ENCODE peak calls at places on chromosomes 2 and 18, in eight cellular contexts. One of them, this sample, is unnamed.

GRCh38 chr2:168767258-168767657 is 35.2 kb upstream of the NOSTRIN start:
- DNase-seq in RWPE1: peak; percentile 9
- DNase-seq in progenitor cell of endocrine pancreas: no peak
- DNase-seq in ovary: no peak
- DNase-seq in IMR-90: peak; percentile 26
- DNase-seq in fibroblast of lung: no peak
- DNase-seq in colonic mucosa: no peak
- DNase-seq in vagina: no peak
- DNase-seq in this sample: no peak

GRCh38 chr18:73235491-73235890 is 367.7 kb upstream of the NETO1 start:
- DNase-seq in RWPE1: peak; percentile 76
- DNase-seq in progenitor cell of endocrine pancreas: no peak
- DNase-seq in ovary: no peak
- DNase-seq in IMR-90: peak; percentile 97
- DNase-seq in fibroblast of lung: peak; percentile 40
- DNase-seq in colonic mucosa: no peak
- DNase-seq in vagina: no peak
- DNase-seq in this sample: no peak

GRCh38 chr2:239911630-239912071 is 113.5 kb downstream of the NDUFA10 start:
- DNase-seq in RWPE1: no peak
- DNase-seq in progenitor cell of endocrine pancreas: no peak
- DNase-seq in ovary: no peak
- DNase-seq in IMR-90: no peak
- DNase-seq in fibroblast of lung: no peak
- DNase-seq in colonic mucosa: no peak
- DNase-seq in vagina: peak; percentile 70
- DNase-seq in this sample: no peak

GRCh38 chr2:225889452-225889851 is 489.9 kb downstream of the NYAP2 start:
- DNase-seq in RWPE1: peak; percentile 68
- DNase-seq in progenitor cell of endocrine pancreas: no peak
- DNase-seq in ovary: no peak
- DNase-seq in IMR-90: peak; percentile 94
- DNase-seq in fibroblast of lung: peak; percentile 92
- DNase-seq in colonic mucosa: peak; percentile 30
- DNase-seq in vagina: no peak
- DNase-seq in this sample: no peak

GRCh38 chr18:78595453-78595852 is 384.2 kb upstream of the SALL3 start:
- DNase-seq in RWPE1: peak; percentile 22
- DNase-seq in progenitor cell of endocrine pancreas: peak; percentile 3
- DNase-seq in ovary: no peak
- DNase-seq in IMR-90: no peak
- DNase-seq in fibroblast of lung: no peak
- DNase-seq in colonic mucosa: no peak
- DNase-seq in vagina: peak; percentile 90
- DNase-seq in this sample: no peak

GRCh38 chr2:239716536-239717318 is 308.4 kb downstream of the NDUFA10 start:
- DNase-seq in RWPE1: no peak
- DNase-seq in progenitor cell of endocrine pancreas: no peak
- DNase-seq in ovary: no peak
- DNase-seq in IMR-90: no peak
- DNase-seq in fibroblast of lung: peak; percentile 53
- DNase-seq in colonic mucosa: no peak
- DNase-seq in vagina: no peak
- DNase-seq in this sample: peak; percentile 62

GRCh38 chr2:215921884-215922283 is 91.5 kb downstream of the MREG start:
- DNase-seq in RWPE1: no peak
- DNase-seq in progenitor cell of endocrine pancreas: no peak
- DNase-seq in ovary: no peak
- DNase-seq in IMR-90: peak; percentile 96
- DNase-seq in fibroblast of lung: peak; percentile 99
- DNase-seq in colonic mucosa: no peak
- DNase-seq in vagina: no peak
- DNase-seq in this sample: no peak

GRCh38 chr18:40926679-40927078 is 1028.4 kb upstream of the PIK3C3 start:
- DNase-seq in RWPE1: no peak
- DNase-seq in progenitor cell of endocrine pancreas: no peak
- DNase-seq in ovary: no peak
- DNase-seq in IMR-90: no peak
- DNase-seq in fibroblast of lung: no peak
- DNase-seq in colonic mucosa: no peak
- DNase-seq in vagina: no peak
- DNase-seq in this sample: no peak

GRCh38 chr2:213147550-213147949 is 3.9 kb downstream of the IKZF2 start:
- DNase-seq in RWPE1: no peak
- DNase-seq in progenitor cell of endocrine pancreas: no peak
- DNase-seq in ovary: no peak
- DNase-seq in IMR-90: no peak
- DNase-seq in fibroblast of lung: no peak
- DNase-seq in colonic mucosa: no peak
- DNase-seq in vagina: no peak
- DNase-seq in this sample: no peak

GRCh38 chr2:96205238-96205637 is 3.4 kb downstream of the STARD7 start:
- DNase-seq in RWPE1: no peak
- DNase-seq in progenitor cell of endocrine pancreas: no peak
- DNase-seq in ovary: no peak
- DNase-seq in IMR-90: no peak
- DNase-seq in fibroblast of lung: peak; percentile 23
- DNase-seq in colonic mucosa: no peak
- DNase-seq in vagina: no peak
- DNase-seq in this sample: no peak

GRCh38 chr18:23721711-23722479 is 32.6 kb downstream of the LAMA3 start:
- DNase-seq in RWPE1: no peak
- DNase-seq in progenitor cell of endocrine pancreas: no peak
- DNase-seq in ovary: no peak
- DNase-seq in IMR-90: peak; percentile 54
- DNase-seq in fibroblast of lung: no peak
- DNase-seq in colonic mucosa: no peak
- DNase-seq in vagina: no peak
- DNase-seq in this sample: no peak

GRCh38 chr18:58020567-58021107 is 23.4 kb upstream of the NEDD4L start:
- DNase-seq in RWPE1: no peak
- DNase-seq in progenitor cell of endocrine pancreas: no peak
- DNase-seq in ovary: no peak
- DNase-seq in IMR-90: no peak
- DNase-seq in fibroblast of lung: no peak
- DNase-seq in colonic mucosa: no peak
- DNase-seq in vagina: no peak
- DNase-seq in this sample: no peak

GRCh38 chr2:186195726-186196125 is 290.3 kb upstream of the ZC3H15 start:
- DNase-seq in RWPE1: no peak
- DNase-seq in progenitor cell of endocrine pancreas: no peak
- DNase-seq in ovary: no peak
- DNase-seq in IMR-90: no peak
- DNase-seq in fibroblast of lung: no peak
- DNase-seq in colonic mucosa: no peak
- DNase-seq in vagina: no peak
- DNase-seq in this sample: no peak

GRCh38 chr18:79371536-79372210 is 24.1 kb upstream of the NFATC1 start:
- DNase-seq in RWPE1: no peak
- DNase-seq in progenitor cell of endocrine pancreas: no peak
- DNase-seq in ovary: no peak
- DNase-seq in IMR-90: no peak
- DNase-seq in fibroblast of lung: no peak
- DNase-seq in colonic mucosa: no peak
- DNase-seq in vagina: no peak
- DNase-seq in this sample: no peak

GRCh38 chr2:115118306-115118705 is 675.9 kb downstream of the DPP10 start:
- DNase-seq in RWPE1: no peak
- DNase-seq in progenitor cell of endocrine pancreas: no peak
- DNase-seq in ovary: no peak
- DNase-seq in IMR-90: no peak
- DNase-seq in fibroblast of lung: no peak
- DNase-seq in colonic mucosa: no peak
- DNase-seq in vagina: no peak
- DNase-seq in this sample: no peak

GRCh38 chr2:112160591-112161250 is 22.5 kb downstream of the FBLN7 start:
- DNase-seq in RWPE1: no peak
- DNase-seq in progenitor cell of endocrine pancreas: no peak
- DNase-seq in ovary: no peak
- DNase-seq in IMR-90: no peak
- DNase-seq in fibroblast of lung: no peak
- DNase-seq in colonic mucosa: no peak
- DNase-seq in vagina: no peak
- DNase-seq in this sample: no peak

GRCh38 chr18:74040008-74040407 is 107.6 kb downstream of the FBXO15 start:
- DNase-seq in RWPE1: no peak
- DNase-seq in progenitor cell of endocrine pancreas: no peak
- DNase-seq in ovary: no peak
- DNase-seq in IMR-90: no peak
- DNase-seq in fibroblast of lung: no peak
- DNase-seq in colonic mucosa: no peak
- DNase-seq in vagina: no peak
- DNase-seq in this sample: no peak

DNA sequence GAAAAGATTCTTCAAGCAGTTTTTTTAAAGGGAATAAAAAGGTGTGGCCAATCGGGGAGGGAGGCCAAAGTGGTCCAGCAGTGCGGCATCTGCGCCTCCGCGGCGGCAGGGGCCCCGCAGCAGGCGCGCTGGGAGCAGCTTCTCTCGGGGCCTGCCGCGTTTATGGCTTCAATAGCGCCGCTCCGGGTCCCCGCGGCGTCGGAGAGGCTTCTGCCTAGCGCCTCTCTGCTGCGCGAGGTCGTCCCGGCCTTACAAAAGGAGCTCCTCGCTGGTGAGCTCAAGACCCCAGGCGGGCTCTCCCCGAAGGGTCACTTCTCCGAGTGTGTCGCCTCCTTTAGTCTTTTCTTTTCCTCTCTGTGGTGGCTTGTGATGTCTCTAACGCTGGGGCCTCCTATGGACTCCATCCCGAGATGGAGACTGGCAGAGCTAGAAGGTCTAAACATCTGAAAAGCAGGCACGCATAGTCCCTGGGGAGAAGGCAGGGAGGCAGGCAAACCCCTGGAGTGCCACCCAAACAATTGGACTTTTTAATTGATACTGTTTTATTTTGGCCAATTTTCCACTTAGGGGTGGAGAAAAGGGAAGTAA is 67.1 kb downstream of the SUMO1 start:
- DNase-seq in RWPE1: no peak
- DNase-seq in progenitor cell of endocrine pancreas: no peak
- DNase-seq in ovary: peak; percentile 13
- DNase-seq in IMR-90: no peak
- DNase-seq in fibroblast of lung: peak; percentile 28
- DNase-seq in colonic mucosa: no peak
- DNase-seq in vagina: no peak
- DNase-seq in this sample: no peak
- TF ChIP-seq CTCF in RWPE1: no peak
- TF ChIP-seq CTCF in progenitor cell of endocrine pancreas: no peak
- TF ChIP-seq CTCF in ovary: no peak
- TF ChIP-seq CTCF in IMR-90: peak; percentile 1
- TF ChIP-seq CTCF in fibroblast of lung: no peak
- TF ChIP-seq CTCF in colonic mucosa: no peak
- TF ChIP-seq CTCF in vagina: no peak
- TF ChIP-seq CTCF in this sample: no peak

GRCh38 chr2:207491086-207491485 is 38.7 kb upstream of the CREB1 start:
- DNase-seq in RWPE1: no peak
- DNase-seq in progenitor cell of endocrine pancreas: no peak
- DNase-seq in ovary: no peak
- DNase-seq in IMR-90: no peak
- DNase-seq in fibroblast of lung: no peak
- DNase-seq in colonic mucosa: no peak
- DNase-seq in vagina: no peak
- DNase-seq in this sample: no peak

GRCh38 chr2:207490441-207490840 is 39.3 kb upstream of the CREB1 start:
- DNase-seq in RWPE1: no peak
- DNase-seq in progenitor cell of endocrine pancreas: no peak
- DNase-seq in ovary: no peak
- DNase-seq in IMR-90: no peak
- DNase-seq in fibroblast of lung: no peak
- DNase-seq in colonic mucosa: no peak
- DNase-seq in vagina: no peak
- DNase-seq in this sample: no peak

GRCh38 chr2:207484444-207485391 is 45.0 kb upstream of the CREB1 start:
- DNase-seq in RWPE1: no peak
- DNase-seq in progenitor cell of endocrine pancreas: no peak
- DNase-seq in ovary: no peak
- DNase-seq in IMR-90: no peak
- DNase-seq in fibroblast of lung: no peak
- DNase-seq in colonic mucosa: no peak
- DNase-seq in vagina: no peak
- DNase-seq in this sample: no peak

GRCh38 chr2:207489251-207489650 is 40.5 kb upstream of the CREB1 start:
- DNase-seq in RWPE1: no peak
- DNase-seq in progenitor cell of endocrine pancreas: no peak
- DNase-seq in ovary: no peak
- DNase-seq in IMR-90: no peak
- DNase-seq in fibroblast of lung: no peak
- DNase-seq in colonic mucosa: no peak
- DNase-seq in vagina: no peak
- DNase-seq in this sample: no peak

DNA sequence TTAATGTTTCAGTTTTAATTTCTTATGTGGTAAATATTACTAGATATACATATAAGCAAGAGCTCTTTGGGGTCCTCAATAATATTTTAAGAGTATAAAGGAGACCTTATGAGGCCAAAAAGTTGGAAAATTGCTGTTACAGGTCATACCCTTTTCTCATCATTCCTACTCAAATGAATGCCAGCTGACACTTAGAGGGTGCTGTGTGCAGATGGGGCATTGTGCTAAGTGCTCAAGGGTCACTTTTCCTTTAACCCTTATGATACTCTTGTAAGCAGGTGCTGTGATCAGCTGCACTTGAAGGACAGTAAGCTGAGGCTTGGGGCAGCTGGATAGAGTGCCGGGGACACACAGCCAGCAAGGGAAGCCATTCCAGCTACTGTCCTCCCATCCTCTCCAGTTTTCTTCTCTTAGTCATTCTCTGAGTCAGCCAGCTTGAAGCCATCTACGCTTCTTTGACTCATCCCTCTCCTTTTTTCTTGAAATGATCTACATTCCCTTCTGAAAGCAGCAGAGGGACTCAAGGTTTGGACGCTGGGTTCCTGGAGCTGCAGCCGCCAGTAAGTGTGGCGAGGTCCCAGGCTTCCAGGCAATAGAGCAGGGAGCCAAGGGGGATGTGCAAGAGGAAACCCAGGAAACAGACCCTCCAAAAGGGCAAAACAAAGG is 42.0 kb upstream of the CREB1 start:
- DNase-seq in RWPE1: peak; percentile 90
- DNase-seq in progenitor cell of endocrine pancreas: no peak
- DNase-seq in ovary: no peak
- DNase-seq in IMR-90: peak; percentile 95
- DNase-seq in fibroblast of lung: peak; percentile 63
- DNase-seq in colonic mucosa: no peak
- DNase-seq in vagina: no peak
- DNase-seq in this sample: no peak
- TF ChIP-seq CTCF in RWPE1: no peak
- TF ChIP-seq CTCF in progenitor cell of endocrine pancreas: no peak
- TF ChIP-seq CTCF in ovary: no peak
- TF ChIP-seq CTCF in IMR-90: peak; percentile 66
- TF ChIP-seq CTCF in fibroblast of lung: no peak
- TF ChIP-seq CTCF in colonic mucosa: no peak
- TF ChIP-seq CTCF in vagina: no peak
- TF ChIP-seq CTCF in this sample: no peak

GRCh38 chr2:232328038-232328435 is 50.5 kb upstream of the ALPP start:
- DNase-seq in RWPE1: no peak
- DNase-seq in progenitor cell of endocrine pancreas: no peak
- DNase-seq in ovary: no peak
- DNase-seq in IMR-90: no peak
- DNase-seq in fibroblast of lung: no peak
- DNase-seq in colonic mucosa: no peak
- DNase-seq in vagina: no peak
- DNase-seq in this sample: no peak
- TF ChIP-seq CTCF in RWPE1: no peak
- TF ChIP-seq CTCF in progenitor cell of endocrine pancreas: no peak
- TF ChIP-seq CTCF in ovary: no peak
- TF ChIP-seq CTCF in IMR-90: no peak
- TF ChIP-seq CTCF in fibroblast of lung: no peak
- TF ChIP-seq CTCF in colonic mucosa: no peak
- TF ChIP-seq CTCF in vagina: no peak
- TF ChIP-seq CTCF in this sample: no peak

GRCh38 chr2:42809876-42810125 is 17.4 kb upstream of the HAAO start:
- DNase-seq in RWPE1: peak; percentile 75
- DNase-seq in progenitor cell of endocrine pancreas: peak; percentile 76
- DNase-seq in ovary: peak; percentile 88
- DNase-seq in IMR-90: peak; percentile 77
- DNase-seq in fibroblast of lung: no peak
- DNase-seq in colonic mucosa: peak; percentile 84
- DNase-seq in vagina: peak; percentile 91
- DNase-seq in this sample: peak; percentile 87
- TF ChIP-seq CTCF in RWPE1: peak; percentile 44
- TF ChIP-seq CTCF in progenitor cell of endocrine pancreas: peak; percentile 58
- TF ChIP-seq CTCF in ovary: peak; percentile 68
- TF ChIP-seq CTCF in IMR-90: peak; percentile 44
- TF ChIP-seq CTCF in fibroblast of lung: no peak
- TF ChIP-seq CTCF in colonic mucosa: no peak
- TF ChIP-seq CTCF in vagina: no peak
- TF ChIP-seq CTCF in this sample: peak; percentile 68

This sample was measured in type B pancreatic cell.